ENCODE peak calls at places on chromosomes 6 and 20, in nine cellular contexts. P is lung; W is HFF-Myc; Z is A549; O is AG04450; T is progenitor cell of endocrine pancreas; I is transverse colon; G is heart right ventricle; L is activated CD8-positive, alpha-beta T cell treated with anti-CD3 and anti-CD28 coated beads for 36 hours. N is an unnamed sample.

GRCh38 chr20:5410450-5410849 is 93.7 kb upstream of the PROKR2 start:
- DNase-seq in P (no peak), W (no peak), Z (no peak), O (no peak), T (no peak), I (no peak), G (no peak), L (no peak), N (no peak)

GRCh38 chr6:119096683-119097310 is 18.3 kb upstream of the FAM184A start:
- DNase-seq in P (peak; percentile 41), W (no peak), Z (no peak), O (no peak), T (no peak), I (peak; percentile 38), G (peak; percentile 76), L (no peak), N (no peak)

GRCh38 chr20:23136893-23137745 is 51.0 kb upstream of the CD93 start:
- DNase-seq in P (no peak), W (no peak), Z (no peak), O (no peak), T (no peak), I (no peak), G (no peak), L (no peak), N (no peak)

GRCh38 chr6:19851273-19852089 is 14.3 kb downstream of the ID4 start:
- DNase-seq in P (peak; percentile 47), W (peak; percentile 44), Z (peak; percentile 72), O (peak; percentile 42), T (no peak), I (peak; percentile 14), G (no peak), L (no peak), N (peak; percentile 46)

GRCh38 chr6:73832313-73832712 is 136.3 kb downstream of the CD109 start:
- DNase-seq in P (no peak), W (no peak), Z (no peak), O (no peak), T (no peak), I (no peak), G (no peak), L (no peak), N (no peak)

GRCh38 chr6:15776458-15776980 is 113.7 kb upstream of the DTNBP1 start:
- DNase-seq in P (no peak), W (no peak), Z (no peak), O (no peak), T (no peak), I (no peak), G (no peak), L (peak; percentile 58), N (no peak)

GRCh38 chr6:56688521-56688920 is 45.8 kb upstream of the DST start:
- DNase-seq in P (no peak), W (no peak), Z (no peak), O (no peak), T (no peak), I (no peak), G (no peak), L (no peak), N (no peak)

GRCh38 chr20:10662151-10662550 is 11.6 kb downstream of the JAG1 start:
- DNase-seq in P (no peak), W (no peak), Z (no peak), O (no peak), T (no peak), I (no peak), G (no peak), L (no peak), N (no peak)

GRCh38 chr20:34989670-34990069 is 34.0 kb downstream of the MYH7B start:
- DNase-seq in P (no peak), W (no peak), Z (no peak), O (no peak), T (no peak), I (no peak), G (no peak), L (no peak), N (no peak)

GRCh38 chr6:2450546-2450945 is 205.1 kb upstream of the GMDS start:
- DNase-seq in P (no peak), W (no peak), Z (no peak), O (no peak), T (no peak), I (peak; percentile 82), G (peak; percentile 39), L (no peak), N (no peak)
- TF ChIP-seq CTCF in P (no peak), W (no peak), Z (no peak), O (no peak), T (no peak), I (no peak), G (peak; percentile 19), L (no peak), N (no peak)

DNA sequence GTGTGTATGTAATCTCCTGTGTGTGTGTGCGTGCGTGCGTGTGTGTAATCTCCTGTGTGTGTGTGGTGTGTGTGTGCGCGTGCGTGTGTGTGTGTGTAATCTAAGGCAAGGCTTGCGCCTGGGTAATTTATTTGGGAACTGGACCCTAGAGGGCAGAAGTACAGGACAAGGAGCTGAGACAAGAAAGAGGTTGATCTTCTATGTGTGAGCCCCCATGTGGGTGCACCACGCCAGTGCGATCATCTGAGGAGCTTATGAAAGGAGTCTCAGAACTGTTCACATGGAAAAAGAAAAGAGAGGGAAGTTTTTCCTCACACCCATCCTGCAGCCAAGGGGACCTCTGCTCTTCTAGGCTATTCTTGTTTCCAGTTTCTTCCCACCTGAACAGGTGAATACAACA is 220.1 kb upstream of the GGTLC1 start:
- DNase-seq in P (no peak), W (no peak), Z (peak; percentile 8), O (no peak), T (no peak), I (no peak), G (no peak), L (no peak), N (no peak)
- TF ChIP-seq CTCF in P (no peak), W (no peak), Z (peak; percentile 19), O (no peak), T (peak; percentile 40), I (no peak), G (no peak), L (no peak), N (no peak)

GRCh38 chr6:55012454-55012853 is 161.9 kb upstream of the HCRTR2 start:
- DNase-seq in P (no peak), W (no peak), Z (no peak), O (no peak), T (no peak), I (no peak), G (no peak), L (no peak), N (no peak)

GRCh38 chr6:55016261-55016660 is 158.1 kb upstream of the HCRTR2 start:
- DNase-seq in P (no peak), W (no peak), Z (no peak), O (no peak), T (no peak), I (peak; percentile 16), G (no peak), L (no peak), N (no peak)

GRCh38 chr6:55014321-55015088 is 159.8 kb upstream of the HCRTR2 start:
- DNase-seq in P (no peak), W (no peak), Z (no peak), O (no peak), T (no peak), I (no peak), G (no peak), L (no peak), N (no peak)

GRCh38 chr6:55009114-55009513 is 162.5 kb downstream of the FAM83B start:
- DNase-seq in P (no peak), W (no peak), Z (no peak), O (no peak), T (no peak), I (no peak), G (no peak), L (no peak), N (no peak)

GRCh38 chr6:55011034-55011433 is 163.3 kb upstream of the HCRTR2 start:
- DNase-seq in P (no peak), W (no peak), Z (no peak), O (no peak), T (no peak), I (no peak), G (no peak), L (no peak), N (no peak)
- TF ChIP-seq CTCF in P (no peak), W (no peak), Z (no peak), O (no peak), T (no peak), I (no peak), G (no peak), L (no peak), N (no peak)

GRCh38 chr6:159125014-159125609 is 44.1 kb upstream of the FNDC1 start:
- DNase-seq in P (no peak), W (no peak), Z (no peak), O (no peak), T (no peak), I (no peak), G (no peak), L (no peak), N (no peak)
- TF ChIP-seq CTCF in P (no peak), W (peak; percentile 17), Z (peak; percentile 28), O (peak; percentile 39), T (peak; percentile 33), I (no peak), G (peak; percentile 41), L (peak; percentile 30), N (peak; percentile 16)

N was measured in AG09319.